ENCODE peak calls at places on chromosomes 3 and 15, in five cellular contexts. Y, S, D, P and R are unnamed samples.

GRCh38 chr3:66998899-66999235 is 760 bp downstream of the KBTBD8 start:
- DNase-seq in Y (no peak), D (no peak), P (no peak), S (no peak), R (no peak)

GRCh38 chr15:94607176-94607654 is 375.9 kb downstream of the MCTP2 start:
- DNase-seq in Y (peak), P (no peak), S (peak), D (peak), R (no peak)

GRCh38 chr15:83323296-83323711 is 38.8 kb upstream of the BNC1 start:
- DNase-seq in S (no peak), Y (no peak), D (no peak), P (peak), R (no peak)

GRCh38 chr15:75720787-75721461 is 8.3 kb upstream of the CSPG4 start:
- DNase-seq in Y (peak), D (no peak), P (peak), S (peak), R (no peak)

GRCh38 chr15:57421110-57421509 is 44.8 kb downstream of the CGNL1 start:
- DNase-seq in S (no peak), D (no peak), P (no peak), Y (no peak), R (no peak)

GRCh38 chr3:126500016-126500415 is 17.6 kb downstream of the UROC1 start:
- DNase-seq in Y (no peak), P (no peak), D (no peak), S (no peak), R (no peak)

GRCh38 chr15:52858388-52859176 is 68.4 kb upstream of the ONECUT1 start:
- DNase-seq in P (no peak), Y (no peak), D (no peak), S (no peak), R (no peak)

GRCh38 chr15:34161329-34161953 is 48.5 kb downstream of the KATNBL1 start:
- DNase-seq in D (no peak), S (no peak), Y (no peak), P (no peak), R (no peak)

GRCh38 chr3:188241072-188241471 is 87.1 kb downstream of the LPP start:
- DNase-seq in D (no peak), P (no peak), S (no peak), Y (peak), R (no peak)

GRCh38 chr3:43995929-43996378 is 245.7 kb upstream of the TOPAZ1 start:
- DNase-seq in P (no peak), Y (no peak), D (no peak), S (no peak), R (no peak)

GRCh38 chr3:140529096-140529495 is 148.8 kb upstream of the TRIM42 start:
- DNase-seq in D (no peak), S (no peak), P (peak), Y (no peak), R (peak)

GRCh38 chr3:186483611-186484340 is 60.4 kb downstream of the CRYGS start:
- DNase-seq in P (no peak), D (no peak), S (no peak), Y (no peak), R (no peak)

GRCh38 chr3:162436826-162437225 is 940.2 kb downstream of the OTOL1 start:
- DNase-seq in D (no peak), S (no peak), P (no peak), Y (no peak), R (no peak)

GRCh38 chr15:90101969-90102890 is at the start of gene IDH2:
- DNase-seq in S (peak), Y (peak), D (peak), P (peak), R (no peak)

GRCh38 chr3:62365311-62366092 is 7.8 kb downstream of the FEZF2 start:
- DNase-seq in P (no peak), S (no peak), D (no peak), Y (no peak), R (no peak)

GRCh38 chr3:13385373-13385965 is 34.7 kb downstream of the NUP210 start:
- DNase-seq in P (no peak), Y (no peak), D (no peak), S (no peak), R (no peak)

GRCh38 chr3:179093807-179094206 is 22.2 kb upstream of the ZMAT3 start:
- DNase-seq in S (no peak), D (no peak), Y (no peak), P (no peak), R (no peak)

GRCh38 chr3:10526366-10526765 is 21.0 kb upstream of the ATP2B2 start:
- DNase-seq in P (no peak), S (no peak), Y (peak), D (no peak), R (peak)

GRCh38 chr3:99128205-99128604 is 226.7 kb upstream of the DCBLD2 start:
- DNase-seq in S (no peak), P (no peak), Y (no peak), D (no peak), R (no peak)

GRCh38 chr3:128447561-128448013 is 19.1 kb downstream of the DNAJB8 start:
- DNase-seq in D (no peak), P (no peak), S (no peak), Y (no peak), R (no peak)

GRCh38 chr3:10992946-10993728 is 589 bp downstream of the SLC6A1 start:
- DNase-seq in Y (peak), P (no peak), D (peak), S (no peak), R (no peak)

GRCh38 chr15:101048191-101049011 is 129.2 kb downstream of the LRRK1 start:
- DNase-seq in Y (peak), S (no peak), D (no peak), P (no peak), R (peak)

GRCh38 chr3:9787714-9788113 is 4.6 kb downstream of the TADA3 start:
- DNase-seq in Y (no peak), S (no peak), P (no peak), D (no peak), R (no peak)

GRCh38 chr15:88834211-88834812 is 31.1 kb downstream of the ACAN start:
- DNase-seq in D (peak), Y (peak), S (peak), P (peak), R (no peak)

GRCh38 chr3:167091186-167091585 is 288.9 kb downstream of the ZBBX start:
- DNase-seq in Y (no peak), P (no peak), S (no peak), D (no peak), R (no peak)

GRCh38 chr3:36804295-36805055 is 40.1 kb upstream of the DCLK3 start:
- DNase-seq in D (peak), S (no peak), P (no peak), Y (no peak), R (no peak)

GRCh38 chr15:35690698-35691116 is 144.7 kb upstream of the DPH6 start:
- DNase-seq in P (no peak), D (no peak), Y (no peak), S (no peak), R (no peak)

GRCh38 chr3:29536016-29536736 is 255.3 kb downstream of the RBMS3 start:
- DNase-seq in D (no peak), S (no peak), Y (no peak), P (no peak), R (no peak)

GRCh38 chr15:62164500-62165028 is 521 bp downstream of the C2CD4B start:
- DNase-seq in P (no peak), D (peak), Y (no peak), S (peak), R (no peak)

GRCh38 chr3:88188436-88188835 is 38.7 kb downstream of the C3orf38 start:
- DNase-seq in P (peak), S (no peak), D (no peak), Y (no peak), R (no peak)

GRCh38 chr15:79896131-79896633 is 632 bp downstream of the MTHFS start:
- DNase-seq in P (peak), S (no peak), D (no peak), Y (no peak), R (no peak)

GRCh38 chr15:79897380-79897678 is 515 bp upstream of the MTHFS start:
- DNase-seq in S (no peak), D (no peak), P (no peak), Y (no peak), R (no peak)

GRCh38 chr15:79897701-79898113 is 893 bp upstream of the MTHFS start:
- DNase-seq in S (peak), P (no peak), D (no peak), Y (no peak), R (no peak)

GRCh38 chr15:79898369-79898768 is 1.6 kb upstream of the MTHFS start:
- DNase-seq in P (no peak), S (no peak), Y (no peak), D (no peak), R (no peak)

DNA sequence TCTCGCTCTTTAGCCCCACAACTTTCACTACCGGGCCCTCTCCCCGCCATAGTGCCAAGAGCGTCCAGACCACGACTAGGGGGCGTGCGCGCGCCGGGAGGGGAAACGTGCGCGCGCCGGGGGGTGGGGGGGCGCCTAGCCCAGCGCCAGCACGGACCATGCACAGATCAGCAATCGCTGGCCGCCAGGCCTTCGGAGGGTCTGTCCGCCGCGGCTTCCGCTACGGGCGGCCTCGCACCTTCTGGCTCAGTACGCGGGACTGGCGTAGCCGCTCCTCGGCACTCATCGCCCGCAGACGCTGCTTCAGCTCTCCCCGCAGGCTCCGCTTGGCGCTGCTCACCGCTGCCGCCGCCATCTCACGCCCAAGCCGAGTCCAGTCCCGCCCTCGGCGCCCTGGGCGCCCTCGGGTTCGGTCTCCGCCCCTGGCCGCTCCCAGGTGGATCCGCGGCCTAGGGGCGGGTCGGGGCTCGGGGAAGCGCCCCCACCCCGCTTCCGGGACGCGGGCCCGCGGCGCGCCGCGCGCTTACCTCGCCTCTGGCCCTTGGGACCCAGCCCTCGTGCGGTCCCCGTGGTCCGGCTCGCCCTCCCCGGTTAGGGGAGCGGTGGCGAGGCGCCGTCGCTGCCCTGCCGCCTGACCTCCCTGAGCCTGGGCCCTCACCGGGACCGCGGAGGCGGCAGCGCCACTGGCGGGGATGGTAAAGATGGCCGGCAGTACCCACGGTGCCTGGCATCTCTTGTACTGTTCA is at the start of gene MTHFS:
- DNase-seq in Y (peak), D (peak), P (peak), S (peak), R (peak)
- TF ChIP-seq CTCF in Y (peak), D (peak), P (peak), S (no peak), R (peak)

GRCh38 chr15:84748274-84749110 is at the start of gene ZNF592:
- DNase-seq in D (peak), S (peak), P (peak), Y (peak), R (no peak)

GRCh38 chr15:84747423-84748273 is 744 bp upstream of the ZNF592 start:
- DNase-seq in P (peak), S (peak), Y (peak), D (peak), R (peak)

GRCh38 chr15:84750583-84751092 is 2.2 kb downstream of the ZNF592 start:
- DNase-seq in P (no peak), S (no peak), Y (no peak), D (no peak), R (no peak)

GRCh38 chr15:84752195-84752594 is 3.8 kb downstream of the ZNF592 start:
- DNase-seq in D (no peak), S (no peak), Y (no peak), P (no peak), R (no peak)

DNA sequence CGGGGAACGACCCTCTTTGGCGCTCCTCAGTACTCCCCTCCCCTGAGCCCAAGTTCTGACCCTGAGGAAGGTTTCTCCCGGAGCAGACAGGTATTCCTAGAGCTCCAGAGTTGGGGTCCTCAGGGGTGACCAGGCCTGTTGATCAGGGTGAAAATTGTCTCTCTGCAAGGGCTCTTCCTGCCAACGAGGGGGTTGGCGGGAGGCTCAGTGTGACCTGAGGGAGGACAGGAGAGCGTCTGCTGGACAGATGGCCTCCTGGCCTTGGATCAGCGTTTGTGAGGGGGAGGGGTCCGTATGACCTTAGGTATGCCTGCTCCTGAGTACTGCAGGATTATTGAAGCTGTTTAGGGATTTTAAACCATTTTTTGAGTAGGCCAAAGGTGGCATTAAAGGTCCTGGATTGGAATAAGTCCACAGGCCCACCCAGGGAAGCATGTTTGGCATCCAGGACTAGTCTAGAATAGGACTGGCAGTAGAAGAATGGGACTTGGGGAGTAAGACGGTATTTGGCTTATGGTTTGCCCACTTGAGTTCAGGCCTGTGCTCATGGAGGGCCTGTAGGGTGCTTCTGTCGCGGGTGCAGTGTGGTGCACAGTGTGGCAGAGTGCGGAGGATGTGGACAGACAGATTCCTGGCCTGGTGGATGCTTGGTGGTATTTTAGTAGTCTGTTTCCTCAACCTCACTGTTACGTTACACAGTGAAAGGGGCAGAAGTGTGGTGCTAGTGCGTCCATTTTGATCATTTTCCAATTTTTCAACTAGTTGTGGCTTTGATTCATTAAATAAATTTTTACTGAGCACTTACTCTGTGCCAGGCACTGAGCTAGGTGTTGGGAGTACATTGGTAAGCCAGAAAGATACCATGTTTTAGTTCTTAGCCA is 959 bp downstream of the ZNF592 start:
- DNase-seq in D (peak), Y (peak), P (peak), S (peak), R (no peak)
- TF ChIP-seq CTCF in D (no peak), Y (no peak), P (no peak), S (no peak), R (peak)

GRCh38 chr3:72977060-72977459 is 19.6 kb upstream of the PPP4R2 start:
- DNase-seq in D (no peak), Y (no peak), P (peak), S (no peak), R (no peak)
- TF ChIP-seq CTCF in D (peak), Y (no peak), P (no peak), S (no peak), R (peak)

GRCh38 chr15:67834249-67834592 is 5.6 kb downstream of the RNU6-1 start:
- DNase-seq in S (no peak), P (no peak), D (no peak), Y (no peak), R (no peak)

GRCh38 chr15:67832965-67833503 is 6.8 kb downstream of the RNU6-1 start:
- DNase-seq in S (peak), D (peak), Y (no peak), P (no peak), R (no peak)

GRCh38 chr15:67831363-67831762 is 6.1 kb downstream of the SKOR1 start:
- DNase-seq in S (no peak), D (no peak), P (no peak), Y (no peak), R (no peak)

GRCh38 chr15:67833504-67834248 is 6.2 kb downstream of the RNU6-1 start:
- DNase-seq in S (peak), Y (no peak), P (peak), D (peak), R (no peak)

GRCh38 chr15:67832031-67832551 is 6.8 kb downstream of the SKOR1 start:
- DNase-seq in D (no peak), Y (no peak), P (peak), S (peak), R (no peak)
- TF ChIP-seq CTCF in D (no peak), Y (no peak), P (peak), S (peak), R (peak)

GRCh38 chr3:18716101-18716500 is 291.0 kb upstream of the SATB1 start:
- DNase-seq in S (no peak), P (no peak), D (no peak), Y (no peak), R (no peak)

GRCh38 chr3:18713576-18713951 is 288.4 kb upstream of the SATB1 start:
- DNase-seq in S (no peak), P (no peak), D (no peak), Y (no peak), R (no peak)

GRCh38 chr3:18712713-18713575 is 287.8 kb upstream of the SATB1 start:
- DNase-seq in P (no peak), D (no peak), Y (no peak), S (no peak), R (no peak)

GRCh38 chr3:18716821-18717220 is 291.7 kb upstream of the SATB1 start:
- DNase-seq in Y (no peak), P (peak), S (no peak), D (no peak), R (no peak)

GRCh38 chr3:18715208-18715607 is 290.1 kb upstream of the SATB1 start:
- DNase-seq in S (no peak), P (no peak), Y (no peak), D (no peak), R (no peak)
- TF ChIP-seq CTCF in S (no peak), P (no peak), Y (no peak), D (no peak), R (no peak)

GRCh38 chr3:4501422-4501821 is 8.3 kb downstream of the ITPR1 start:
- DNase-seq in P (no peak), S (no peak), D (no peak), Y (no peak), R (no peak)

GRCh38 chr3:4505688-4506558 is 12.8 kb downstream of the ITPR1 start:
- DNase-seq in S (no peak), D (no peak), P (no peak), Y (no peak), R (no peak)

GRCh38 chr3:4504340-4505261 is 11.5 kb downstream of the ITPR1 start:
- DNase-seq in D (no peak), P (peak), S (peak), Y (no peak), R (no peak)

GRCh38 chr3:4501991-4502390 is 8.8 kb downstream of the ITPR1 start:
- DNase-seq in S (no peak), Y (no peak), D (no peak), P (no peak), R (no peak)

DNA sequence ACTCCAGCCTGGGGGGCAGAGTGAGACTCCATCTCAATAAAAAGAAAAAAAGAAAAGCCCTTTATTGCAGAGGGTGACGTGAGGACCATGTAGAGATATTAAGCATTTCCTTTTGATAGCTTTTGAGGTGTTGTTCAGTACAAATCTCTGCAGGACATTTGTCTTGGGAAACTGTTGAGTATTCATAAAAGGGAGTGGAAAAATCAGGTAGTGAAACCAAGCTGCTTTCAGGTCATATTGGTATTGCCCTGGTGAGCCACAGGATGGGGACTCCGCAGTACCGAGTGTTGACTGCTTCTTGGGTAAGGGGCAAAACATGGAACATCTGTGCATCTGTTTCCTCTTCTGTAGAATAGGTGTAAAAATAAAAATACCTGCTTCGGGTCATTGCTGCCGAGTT is 9.9 kb downstream of the ITPR1 start:
- DNase-seq in D (no peak), P (no peak), S (no peak), Y (no peak), R (no peak)
- TF ChIP-seq CTCF in D (no peak), P (no peak), S (no peak), Y (no peak), R (no peak)

GRCh38 chr3:107508331-107508730 is 14.4 kb upstream of the BBX start:
- DNase-seq in D (no peak), S (no peak), P (no peak), Y (no peak), R (no peak)

GRCh38 chr3:107506458-107506857 is 16.3 kb upstream of the BBX start:
- DNase-seq in S (no peak), Y (no peak), P (peak), D (no peak), R (no peak)

GRCh38 chr3:107514453-107514852 is 8.3 kb upstream of the BBX start:
- DNase-seq in Y (no peak), S (no peak), D (no peak), P (no peak), R (no peak)

GRCh38 chr3:107516475-107516874 is 6.3 kb upstream of the BBX start:
- DNase-seq in D (no peak), P (no peak), Y (no peak), S (no peak), R (no peak)

GRCh38 chr3:107512108-107512507 is 10.7 kb upstream of the BBX start:
- DNase-seq in Y (no peak), S (no peak), D (no peak), P (peak), R (no peak)
- TF ChIP-seq CTCF in Y (no peak), S (no peak), D (no peak), P (no peak), R (peak)